ENCODE peak calls at places on chromosome 7, in nine cellular contexts. One of them, this sample, is unnamed.

GRCh38 chr7:146028251-146028750 is 88.3 kb upstream of the CNTNAP2 start:
- DNase-seq in prostate gland: no peak
- DNase-seq in WTC11: no peak
- DNase-seq in CD4-positive, alpha-beta T cell: no peak
- DNase-seq in natural killer cell: no peak
- DNase-seq in progenitor cell of endocrine pancreas: no peak
- DNase-seq in AG09309: no peak
- DNase-seq in colonic mucosa: no peak
- DNase-seq in HFFc6: no peak
- DNase-seq in this sample: no peak

GRCh38 chr7:22238354-22239311 is 118.3 kb downstream of the RAPGEF5 start:
- DNase-seq in prostate gland: no peak
- DNase-seq in AG09309: no peak
- DNase-seq in WTC11: no peak
- DNase-seq in HFFc6: peak
- DNase-seq in colonic mucosa: no peak
- DNase-seq in natural killer cell: no peak
- DNase-seq in CD4-positive, alpha-beta T cell: no peak
- DNase-seq in progenitor cell of endocrine pancreas: no peak
- DNase-seq in this sample: no peak

GRCh38 chr7:54111850-54112249 is 430.3 kb upstream of the VSTM2A start:
- DNase-seq in progenitor cell of endocrine pancreas: no peak
- DNase-seq in HFFc6: no peak
- DNase-seq in natural killer cell: no peak
- DNase-seq in AG09309: no peak
- DNase-seq in colonic mucosa: no peak
- DNase-seq in CD4-positive, alpha-beta T cell: no peak
- DNase-seq in prostate gland: no peak
- DNase-seq in WTC11: no peak
- DNase-seq in this sample: no peak

GRCh38 chr7:149690688-149691446 is 82.5 kb downstream of the ZNF467 start:
- DNase-seq in AG09309: peak
- DNase-seq in colonic mucosa: peak
- DNase-seq in progenitor cell of endocrine pancreas: no peak
- DNase-seq in WTC11: peak
- DNase-seq in HFFc6: peak
- DNase-seq in prostate gland: no peak
- DNase-seq in natural killer cell: no peak
- DNase-seq in CD4-positive, alpha-beta T cell: no peak
- DNase-seq in this sample: no peak

GRCh38 chr7:47771301-47771989 is 176.8 kb downstream of the PKD1L1 start:
- DNase-seq in colonic mucosa: no peak
- DNase-seq in AG09309: no peak
- DNase-seq in natural killer cell: no peak
- DNase-seq in WTC11: no peak
- DNase-seq in prostate gland: no peak
- DNase-seq in HFFc6: no peak
- DNase-seq in progenitor cell of endocrine pancreas: no peak
- DNase-seq in CD4-positive, alpha-beta T cell: no peak
- DNase-seq in this sample: no peak

GRCh38 chr7:3399858-3400257 is 98.8 kb downstream of the SDK1 start:
- DNase-seq in CD4-positive, alpha-beta T cell: no peak
- DNase-seq in prostate gland: no peak
- DNase-seq in natural killer cell: no peak
- DNase-seq in progenitor cell of endocrine pancreas: no peak
- DNase-seq in AG09309: no peak
- DNase-seq in HFFc6: no peak
- DNase-seq in colonic mucosa: no peak
- DNase-seq in WTC11: peak
- DNase-seq in this sample: no peak

GRCh38 chr7:12905671-12906070 is 218.2 kb downstream of the ARL4A start:
- DNase-seq in prostate gland: no peak
- DNase-seq in WTC11: no peak
- DNase-seq in CD4-positive, alpha-beta T cell: no peak
- DNase-seq in natural killer cell: no peak
- DNase-seq in HFFc6: no peak
- DNase-seq in AG09309: no peak
- DNase-seq in progenitor cell of endocrine pancreas: no peak
- DNase-seq in colonic mucosa: no peak
- DNase-seq in this sample: no peak

GRCh38 chr7:17038160-17038782 is 156.5 kb upstream of the AGR3 start:
- DNase-seq in WTC11: no peak
- DNase-seq in prostate gland: no peak
- DNase-seq in colonic mucosa: no peak
- DNase-seq in CD4-positive, alpha-beta T cell: no peak
- DNase-seq in HFFc6: no peak
- DNase-seq in AG09309: no peak
- DNase-seq in progenitor cell of endocrine pancreas: no peak
- DNase-seq in natural killer cell: no peak
- DNase-seq in this sample: no peak

DNA sequence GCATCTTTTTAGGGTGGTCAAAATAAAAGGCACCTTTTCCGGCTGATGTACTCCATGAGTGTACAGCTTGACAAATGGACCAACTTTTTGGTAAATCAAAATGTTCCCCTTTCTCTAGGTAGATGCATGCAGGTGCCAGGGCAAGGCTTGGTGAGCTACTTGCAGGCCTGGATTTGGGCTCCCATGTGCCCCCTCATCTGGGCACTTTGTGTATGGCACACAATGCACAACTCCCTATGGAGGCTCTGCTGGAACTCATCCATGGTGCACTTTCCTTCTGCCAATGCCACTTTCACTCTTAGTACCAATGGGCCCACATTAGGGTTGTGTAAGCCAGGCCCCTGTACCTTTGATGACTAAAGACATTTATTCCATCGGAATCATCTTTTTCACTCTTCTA is 300.8 kb downstream of the SDHAF3 start:
- DNase-seq in colonic mucosa: no peak
- DNase-seq in CD4-positive, alpha-beta T cell: no peak
- DNase-seq in WTC11: peak
- DNase-seq in progenitor cell of endocrine pancreas: no peak
- DNase-seq in HFFc6: no peak
- DNase-seq in AG09309: no peak
- DNase-seq in prostate gland: no peak
- DNase-seq in natural killer cell: no peak
- DNase-seq in this sample: no peak
- TF ChIP-seq CTCF in colonic mucosa: no peak
- TF ChIP-seq CTCF in CD4-positive, alpha-beta T cell: no peak
- TF ChIP-seq CTCF in WTC11: peak
- TF ChIP-seq CTCF in progenitor cell of endocrine pancreas: no peak
- TF ChIP-seq CTCF in HFFc6: no peak
- TF ChIP-seq CTCF in AG09309: no peak
- TF ChIP-seq CTCF in prostate gland: no peak
- TF ChIP-seq CTCF in natural killer cell: no peak
- TF ChIP-seq CTCF in this sample: no peak

DNA sequence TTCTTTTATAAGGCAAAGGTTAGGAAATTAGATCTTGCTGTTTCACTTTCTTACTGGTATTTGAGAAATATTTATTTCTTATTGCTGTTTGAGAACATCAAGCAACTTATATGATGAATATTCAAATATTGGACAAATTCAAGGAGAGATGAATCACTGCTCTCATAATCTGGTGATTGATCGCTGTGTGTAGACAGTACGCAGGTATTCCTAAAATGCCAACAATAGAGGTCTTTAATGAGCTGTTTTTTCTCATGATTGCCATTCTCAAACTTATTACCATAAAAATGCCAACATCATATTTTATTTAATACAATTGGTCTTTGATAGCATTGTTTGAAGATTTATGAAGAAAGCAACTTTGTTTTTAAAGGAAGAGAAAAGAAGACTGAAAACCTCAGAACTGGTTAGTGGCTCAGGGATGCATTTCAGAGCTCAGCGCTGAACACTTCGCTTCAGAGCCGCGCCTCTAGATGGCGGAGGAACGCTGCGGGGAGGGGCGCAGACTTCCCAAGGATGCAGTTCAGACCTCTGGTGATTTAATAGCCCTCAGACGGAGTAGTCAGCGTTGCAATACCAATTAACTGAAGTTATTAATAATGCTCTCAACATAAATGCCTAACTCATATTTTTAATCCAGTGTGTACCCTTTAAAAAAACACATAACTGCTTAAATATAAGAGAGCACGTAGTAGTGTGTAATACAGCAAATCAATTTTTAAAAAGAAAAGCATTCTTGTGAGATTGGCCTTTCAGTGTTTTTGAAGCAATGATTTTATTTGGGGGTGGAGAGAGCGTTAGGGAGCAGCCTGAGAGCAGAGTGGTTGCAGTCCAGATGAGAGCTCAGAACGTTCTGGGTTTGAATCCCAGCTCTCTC is 38.5 kb upstream of the STEAP4 start:
- DNase-seq in progenitor cell of endocrine pancreas: peak
- DNase-seq in AG09309: no peak
- DNase-seq in WTC11: peak
- DNase-seq in natural killer cell: no peak
- DNase-seq in HFFc6: no peak
- DNase-seq in CD4-positive, alpha-beta T cell: no peak
- DNase-seq in prostate gland: no peak
- DNase-seq in colonic mucosa: peak
- DNase-seq in this sample: no peak
- TF ChIP-seq CTCF in progenitor cell of endocrine pancreas: peak
- TF ChIP-seq CTCF in AG09309: peak
- TF ChIP-seq CTCF in WTC11: no peak
- TF ChIP-seq CTCF in natural killer cell: no peak
- TF ChIP-seq CTCF in HFFc6: no peak
- TF ChIP-seq CTCF in CD4-positive, alpha-beta T cell: no peak
- TF ChIP-seq CTCF in prostate gland: peak
- TF ChIP-seq CTCF in colonic mucosa: peak
- TF ChIP-seq CTCF in this sample: peak

DNA sequence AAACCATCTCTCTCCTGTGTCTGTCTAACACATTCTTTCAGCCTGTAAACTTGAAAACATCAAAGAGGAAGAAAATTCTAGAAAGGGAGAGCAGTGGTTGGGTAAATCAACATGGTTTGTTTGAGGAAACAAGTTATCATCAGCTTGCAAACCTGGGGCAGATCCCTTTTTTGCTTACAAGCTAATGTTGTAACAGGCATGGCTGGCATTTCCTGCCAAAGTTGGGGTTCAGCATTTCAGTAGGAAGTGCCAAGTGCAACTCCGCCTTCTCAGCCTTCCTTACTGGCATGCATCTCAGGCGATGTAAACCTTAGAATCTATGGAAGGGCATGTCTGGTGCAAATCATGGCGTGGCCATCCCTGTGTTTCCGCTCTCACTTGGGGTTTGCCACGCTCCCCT is 112.7 kb downstream of the EEPD1 start:
- DNase-seq in WTC11: no peak
- DNase-seq in prostate gland: peak
- DNase-seq in natural killer cell: no peak
- DNase-seq in AG09309: no peak
- DNase-seq in colonic mucosa: no peak
- DNase-seq in CD4-positive, alpha-beta T cell: no peak
- DNase-seq in progenitor cell of endocrine pancreas: no peak
- DNase-seq in HFFc6: no peak
- DNase-seq in this sample: no peak
- TF ChIP-seq CTCF in WTC11: no peak
- TF ChIP-seq CTCF in prostate gland: no peak
- TF ChIP-seq CTCF in natural killer cell: no peak
- TF ChIP-seq CTCF in AG09309: no peak
- TF ChIP-seq CTCF in colonic mucosa: no peak
- TF ChIP-seq CTCF in CD4-positive, alpha-beta T cell: no peak
- TF ChIP-seq CTCF in progenitor cell of endocrine pancreas: no peak
- TF ChIP-seq CTCF in HFFc6: no peak
- TF ChIP-seq CTCF in this sample: no peak

GRCh38 chr7:30726296-30727006 is 25.5 kb upstream of the INMT start:
- DNase-seq in progenitor cell of endocrine pancreas: no peak
- DNase-seq in colonic mucosa: no peak
- DNase-seq in natural killer cell: no peak
- DNase-seq in HFFc6: no peak
- DNase-seq in WTC11: no peak
- DNase-seq in CD4-positive, alpha-beta T cell: peak
- DNase-seq in AG09309: no peak
- DNase-seq in prostate gland: no peak
- DNase-seq in this sample: no peak
- TF ChIP-seq CTCF in progenitor cell of endocrine pancreas: no peak
- TF ChIP-seq CTCF in colonic mucosa: no peak
- TF ChIP-seq CTCF in natural killer cell: no peak
- TF ChIP-seq CTCF in HFFc6: no peak
- TF ChIP-seq CTCF in WTC11: no peak
- TF ChIP-seq CTCF in CD4-positive, alpha-beta T cell: peak
- TF ChIP-seq CTCF in AG09309: no peak
- TF ChIP-seq CTCF in prostate gland: no peak
- TF ChIP-seq CTCF in this sample: no peak

GRCh38 chr7:140734729-140735128 is 38.2 kb downstream of the NDUFB2 start:
- DNase-seq in natural killer cell: no peak
- DNase-seq in prostate gland: no peak
- DNase-seq in HFFc6: no peak
- DNase-seq in progenitor cell of endocrine pancreas: no peak
- DNase-seq in AG09309: no peak
- DNase-seq in CD4-positive, alpha-beta T cell: no peak
- DNase-seq in WTC11: no peak
- DNase-seq in colonic mucosa: no peak
- DNase-seq in this sample: no peak

GRCh38 chr7:140738280-140738679 is 41.8 kb downstream of the NDUFB2 start:
- DNase-seq in progenitor cell of endocrine pancreas: no peak
- DNase-seq in prostate gland: no peak
- DNase-seq in AG09309: no peak
- DNase-seq in colonic mucosa: no peak
- DNase-seq in HFFc6: no peak
- DNase-seq in CD4-positive, alpha-beta T cell: no peak
- DNase-seq in natural killer cell: no peak
- DNase-seq in WTC11: no peak
- DNase-seq in this sample: no peak

GRCh38 chr7:140732436-140732835 is 35.9 kb downstream of the NDUFB2 start:
- DNase-seq in CD4-positive, alpha-beta T cell: no peak
- DNase-seq in WTC11: no peak
- DNase-seq in AG09309: no peak
- DNase-seq in natural killer cell: no peak
- DNase-seq in colonic mucosa: no peak
- DNase-seq in prostate gland: no peak
- DNase-seq in progenitor cell of endocrine pancreas: no peak
- DNase-seq in HFFc6: no peak
- DNase-seq in this sample: no peak

DNA sequence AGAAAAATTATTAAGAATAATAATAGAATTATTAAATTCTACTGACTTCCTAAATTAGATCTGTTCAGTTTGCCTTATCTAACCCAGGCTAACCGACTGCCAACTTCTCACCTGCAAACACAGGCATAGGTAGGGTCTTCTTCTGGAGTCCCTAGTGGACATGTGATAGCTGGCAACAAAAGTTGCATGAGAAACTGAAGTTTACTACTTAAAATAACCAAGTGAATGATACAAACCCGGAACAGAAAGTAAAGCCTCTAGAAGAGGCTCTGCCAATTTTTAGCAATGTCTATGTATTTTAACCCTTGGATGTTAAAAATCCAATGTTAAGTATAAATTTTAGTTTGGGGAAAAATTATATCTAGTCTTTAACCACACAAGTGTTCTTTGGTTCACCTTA is 37.6 kb downstream of the NDUFB2 start:
- DNase-seq in WTC11: no peak
- DNase-seq in AG09309: no peak
- DNase-seq in colonic mucosa: no peak
- DNase-seq in natural killer cell: no peak
- DNase-seq in progenitor cell of endocrine pancreas: no peak
- DNase-seq in HFFc6: no peak
- DNase-seq in CD4-positive, alpha-beta T cell: no peak
- DNase-seq in prostate gland: no peak
- DNase-seq in this sample: no peak
- TF ChIP-seq CTCF in WTC11: no peak
- TF ChIP-seq CTCF in AG09309: no peak
- TF ChIP-seq CTCF in colonic mucosa: no peak
- TF ChIP-seq CTCF in natural killer cell: no peak
- TF ChIP-seq CTCF in progenitor cell of endocrine pancreas: no peak
- TF ChIP-seq CTCF in HFFc6: no peak
- TF ChIP-seq CTCF in CD4-positive, alpha-beta T cell: no peak
- TF ChIP-seq CTCF in prostate gland: no peak
- TF ChIP-seq CTCF in this sample: no peak